ENCODE peak calls at places on chromosome 19, in ten cellular contexts. One of them, this sample, is unnamed.

GRCh38 chr19:49157445-49158224 is at the start of gene TRPM4:
- DNase-seq in OCI-LY7: no peak
- DNase-seq in MM.1S: no peak
- DNase-seq in tibial artery: peak; percentile 95
- DNase-seq in PC-9: peak; percentile 94
- DNase-seq in left ventricle myocardium inferior: peak; percentile 96
- DNase-seq in tibial nerve: peak; percentile 85
- DNase-seq in H1: peak; percentile 54
- DNase-seq in CD8-positive, alpha-beta T cell: no peak
- DNase-seq in A673: peak; percentile 93
- DNase-seq in this sample: no peak

GRCh38 chr19:43639507-43640423 is at the start of gene CADM4:
- DNase-seq in OCI-LY7: no peak
- DNase-seq in MM.1S: no peak
- DNase-seq in tibial artery: no peak
- DNase-seq in PC-9: peak; percentile 56
- DNase-seq in left ventricle myocardium inferior: peak; percentile 23
- DNase-seq in tibial nerve: no peak
- DNase-seq in H1: no peak
- DNase-seq in CD8-positive, alpha-beta T cell: peak; percentile 72
- DNase-seq in A673: peak; percentile 42
- DNase-seq in this sample: no peak

GRCh38 chr19:13121551-13122274 is 3.6 kb downstream of the NACC1 start:
- DNase-seq in OCI-LY7: no peak
- DNase-seq in MM.1S: no peak
- DNase-seq in tibial artery: no peak
- DNase-seq in PC-9: no peak
- DNase-seq in left ventricle myocardium inferior: no peak
- DNase-seq in tibial nerve: no peak
- DNase-seq in H1: no peak
- DNase-seq in CD8-positive, alpha-beta T cell: no peak
- DNase-seq in A673: no peak
- DNase-seq in this sample: no peak

GRCh38 chr19:34461375-34462100 is 20.0 kb upstream of the WTIP start:
- DNase-seq in OCI-LY7: no peak
- DNase-seq in MM.1S: no peak
- DNase-seq in tibial artery: no peak
- DNase-seq in PC-9: no peak
- DNase-seq in left ventricle myocardium inferior: no peak
- DNase-seq in tibial nerve: no peak
- DNase-seq in H1: no peak
- DNase-seq in CD8-positive, alpha-beta T cell: no peak
- DNase-seq in A673: no peak
- DNase-seq in this sample: no peak

GRCh38 chr19:58560921-58561320 is 2.5 kb upstream of the UBE2M start:
- DNase-seq in OCI-LY7: no peak
- DNase-seq in MM.1S: no peak
- DNase-seq in tibial artery: no peak
- DNase-seq in PC-9: no peak
- DNase-seq in left ventricle myocardium inferior: no peak
- DNase-seq in tibial nerve: no peak
- DNase-seq in H1: no peak
- DNase-seq in CD8-positive, alpha-beta T cell: no peak
- DNase-seq in A673: no peak
- DNase-seq in this sample: no peak

GRCh38 chr19:12984683-12985048 is 10.6 kb upstream of the NFIX start:
- DNase-seq in OCI-LY7: no peak
- DNase-seq in MM.1S: no peak
- DNase-seq in tibial artery: no peak
- DNase-seq in PC-9: no peak
- DNase-seq in left ventricle myocardium inferior: no peak
- DNase-seq in tibial nerve: no peak
- DNase-seq in H1: no peak
- DNase-seq in CD8-positive, alpha-beta T cell: no peak
- DNase-seq in A673: no peak
- DNase-seq in this sample: no peak

GRCh38 chr19:12794196-12794921 is 3.1 kb downstream of the JUNB start:
- DNase-seq in OCI-LY7: no peak
- DNase-seq in MM.1S: no peak
- DNase-seq in tibial artery: no peak
- DNase-seq in PC-9: no peak
- DNase-seq in left ventricle myocardium inferior: no peak
- DNase-seq in tibial nerve: no peak
- DNase-seq in H1: no peak
- DNase-seq in CD8-positive, alpha-beta T cell: no peak
- DNase-seq in A673: no peak
- DNase-seq in this sample: peak; percentile 20

GRCh38 chr19:53810187-53810546 is 13.9 kb downstream of the NLRP12 start:
- DNase-seq in OCI-LY7: no peak
- DNase-seq in MM.1S: no peak
- DNase-seq in tibial artery: no peak
- DNase-seq in PC-9: no peak
- DNase-seq in left ventricle myocardium inferior: no peak
- DNase-seq in tibial nerve: no peak
- DNase-seq in H1: no peak
- DNase-seq in CD8-positive, alpha-beta T cell: no peak
- DNase-seq in A673: no peak
- DNase-seq in this sample: no peak

GRCh38 chr19:57406516-57407123 is 4.3 kb upstream of the ZNF17 start:
- DNase-seq in OCI-LY7: peak; percentile 69
- DNase-seq in MM.1S: peak; percentile 65
- DNase-seq in tibial artery: no peak
- DNase-seq in PC-9: peak; percentile 69
- DNase-seq in left ventricle myocardium inferior: peak; percentile 55
- DNase-seq in tibial nerve: no peak
- DNase-seq in H1: peak; percentile 44
- DNase-seq in CD8-positive, alpha-beta T cell: peak; percentile 80
- DNase-seq in A673: peak; percentile 70
- DNase-seq in this sample: peak; percentile 52

GRCh38 chr19:6723108-6723618 is 2.7 kb upstream of the C3 start:
- DNase-seq in OCI-LY7: no peak
- DNase-seq in MM.1S: no peak
- DNase-seq in tibial artery: no peak
- DNase-seq in PC-9: peak; percentile 65
- DNase-seq in left ventricle myocardium inferior: peak; percentile 56
- DNase-seq in tibial nerve: peak; percentile 71
- DNase-seq in H1: no peak
- DNase-seq in CD8-positive, alpha-beta T cell: no peak
- DNase-seq in A673: peak; percentile 34
- DNase-seq in this sample: no peak

GRCh38 chr19:51020988-51021651 is 1.6 kb upstream of the KLK10 start:
- DNase-seq in OCI-LY7: peak; percentile 40
- DNase-seq in MM.1S: peak; percentile 17
- DNase-seq in tibial artery: no peak
- DNase-seq in PC-9: peak; percentile 40
- DNase-seq in left ventricle myocardium inferior: no peak
- DNase-seq in tibial nerve: peak; percentile 40
- DNase-seq in H1: no peak
- DNase-seq in CD8-positive, alpha-beta T cell: no peak
- DNase-seq in A673: peak; percentile 60
- DNase-seq in this sample: no peak

GRCh38 chr19:40519352-40520322 is 52.8 kb downstream of the SPTBN4 start:
- DNase-seq in OCI-LY7: no peak
- DNase-seq in MM.1S: peak; percentile 25
- DNase-seq in tibial artery: no peak
- DNase-seq in PC-9: no peak
- DNase-seq in left ventricle myocardium inferior: no peak
- DNase-seq in tibial nerve: no peak
- DNase-seq in H1: no peak
- DNase-seq in CD8-positive, alpha-beta T cell: no peak
- DNase-seq in A673: peak; percentile 59
- DNase-seq in this sample: peak; percentile 30
- TF ChIP-seq CTCF in OCI-LY7: no peak
- TF ChIP-seq CTCF in MM.1S: no peak
- TF ChIP-seq CTCF in tibial artery: no peak
- TF ChIP-seq CTCF in PC-9: no peak
- TF ChIP-seq CTCF in left ventricle myocardium inferior: no peak
- TF ChIP-seq CTCF in tibial nerve: no peak
- TF ChIP-seq CTCF in H1: peak; percentile 33
- TF ChIP-seq CTCF in CD8-positive, alpha-beta T cell: no peak
- TF ChIP-seq CTCF in A673: no peak
- TF ChIP-seq CTCF in this sample: peak; percentile 48

DNA sequence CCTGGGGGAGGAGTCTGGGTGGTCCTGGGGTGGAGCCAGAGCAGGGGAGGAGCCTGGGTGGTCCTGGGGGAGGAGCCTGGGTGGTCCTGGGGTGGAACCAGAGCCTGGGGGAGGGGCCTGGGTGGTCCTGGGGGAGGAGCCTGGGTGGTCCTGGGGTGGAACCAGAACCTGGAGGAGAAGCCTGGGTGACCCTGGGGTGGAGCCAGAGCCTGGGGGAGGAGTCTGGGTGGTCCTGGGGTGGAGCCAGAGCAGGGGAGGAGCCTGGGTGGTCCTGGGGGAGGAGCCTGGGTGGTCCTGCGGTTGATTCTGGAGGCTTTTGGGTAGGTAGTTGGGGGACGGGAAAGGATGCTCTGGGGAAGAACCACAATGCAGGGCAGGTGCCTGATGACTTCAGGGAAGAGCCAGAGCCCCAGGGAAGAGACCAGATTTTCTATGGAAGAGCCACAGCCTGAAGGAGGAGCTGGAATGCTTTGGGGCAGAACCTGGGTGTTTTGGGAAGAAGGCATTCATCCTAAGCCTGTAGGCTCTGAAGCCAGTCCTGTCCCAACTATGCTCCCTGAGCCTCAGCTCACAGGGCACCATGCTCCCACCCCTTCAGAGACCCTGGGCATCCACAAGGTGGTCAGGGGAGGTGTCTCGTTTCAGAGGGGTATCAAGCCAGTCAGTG is 15.0 kb downstream of the MRPS12 start:
- DNase-seq in OCI-LY7: no peak
- DNase-seq in MM.1S: no peak
- DNase-seq in tibial artery: no peak
- DNase-seq in PC-9: no peak
- DNase-seq in left ventricle myocardium inferior: no peak
- DNase-seq in tibial nerve: no peak
- DNase-seq in H1: no peak
- DNase-seq in CD8-positive, alpha-beta T cell: no peak
- DNase-seq in A673: no peak
- DNase-seq in this sample: no peak
- H3K27ac ChIP-seq in OCI-LY7: no peak overlapping the region
- H3K27ac ChIP-seq in MM.1S: no peak overlapping the region
- H3K27ac ChIP-seq in tibial artery: no peak overlapping the region
- H3K27ac ChIP-seq in PC-9: no peak overlapping the region
- H3K27ac ChIP-seq in left ventricle myocardium inferior: no peak overlapping the region
- H3K27ac ChIP-seq in tibial nerve: no peak overlapping the region
- H3K27ac ChIP-seq in H1: no peak overlapping the region
- H3K27ac ChIP-seq in CD8-positive, alpha-beta T cell: no peak overlapping the region
- H3K27ac ChIP-seq in A673: no peak overlapping the region
- H3K27ac ChIP-seq in this sample: no peak overlapping the region

GRCh38 chr19:14565298-14565679 is 6.6 kb downstream of the NDUFB7 start:
- DNase-seq in OCI-LY7: no peak
- DNase-seq in MM.1S: no peak
- DNase-seq in tibial artery: no peak
- DNase-seq in PC-9: no peak
- DNase-seq in left ventricle myocardium inferior: no peak
- DNase-seq in tibial nerve: no peak
- DNase-seq in H1: no peak
- DNase-seq in CD8-positive, alpha-beta T cell: no peak
- DNase-seq in A673: no peak
- DNase-seq in this sample: no peak
- H3K4me1 ChIP-seq in OCI-LY7: peaks cover 5% of the 10 kb centered on the region
- H3K4me1 ChIP-seq in MM.1S: no peaks in the 10 kb centered on the region
- H3K4me1 ChIP-seq in tibial artery: peaks cover 23% of the 10 kb centered on the region
- H3K4me1 ChIP-seq in PC-9: peaks cover 3% of the 10 kb centered on the region
- H3K4me1 ChIP-seq in left ventricle myocardium inferior: peaks cover 63% of the 10 kb centered on the region
- H3K4me1 ChIP-seq in tibial nerve: peaks cover 25% of the 10 kb centered on the region
- H3K4me1 ChIP-seq in H1: peaks cover 31% of the 10 kb centered on the region
- H3K4me1 ChIP-seq in CD8-positive, alpha-beta T cell: peaks cover 23% of the 10 kb centered on the region
- H3K4me1 ChIP-seq in A673: peaks cover 8% of the 10 kb centered on the region
- H3K4me1 ChIP-seq in this sample: peaks cover 11% of the 10 kb centered on the region

GRCh38 chr19:19033426-19034203 is at the start of the genes ARMC6 and SUGP2:
- DNase-seq in OCI-LY7: peak; percentile 94
- DNase-seq in MM.1S: peak; percentile 92
- DNase-seq in tibial artery: peak; percentile 92
- DNase-seq in PC-9: peak; percentile 88
- DNase-seq in left ventricle myocardium inferior: peak; percentile 84
- DNase-seq in tibial nerve: peak; percentile 66
- DNase-seq in H1: peak; percentile 72
- DNase-seq in CD8-positive, alpha-beta T cell: peak; percentile 95
- DNase-seq in A673: peak; percentile 92
- DNase-seq in this sample: peak; percentile 62

GRCh38 chr19:19034204-19034624 is 811 bp downstream of the ARMC6 start:
- DNase-seq in OCI-LY7: peak; percentile 85
- DNase-seq in MM.1S: peak; percentile 91
- DNase-seq in tibial artery: no peak
- DNase-seq in PC-9: peak; percentile 65
- DNase-seq in left ventricle myocardium inferior: no peak
- DNase-seq in tibial nerve: no peak
- DNase-seq in H1: peak; percentile 36
- DNase-seq in CD8-positive, alpha-beta T cell: peak; percentile 67
- DNase-seq in A673: peak; percentile 90
- DNase-seq in this sample: peak; percentile 67

GRCh38 chr19:19033176-19033425 is 216 bp downstream of the SUGP2 start:
- DNase-seq in OCI-LY7: no peak
- DNase-seq in MM.1S: no peak
- DNase-seq in tibial artery: no peak
- DNase-seq in PC-9: no peak
- DNase-seq in left ventricle myocardium inferior: no peak
- DNase-seq in tibial nerve: no peak
- DNase-seq in H1: no peak
- DNase-seq in CD8-positive, alpha-beta T cell: no peak
- DNase-seq in A673: no peak
- DNase-seq in this sample: no peak

GRCh38 chr19:19028526-19028925 is 4.8 kb downstream of the SUGP2 start:
- DNase-seq in OCI-LY7: no peak
- DNase-seq in MM.1S: no peak
- DNase-seq in tibial artery: no peak
- DNase-seq in PC-9: no peak
- DNase-seq in left ventricle myocardium inferior: no peak
- DNase-seq in tibial nerve: no peak
- DNase-seq in H1: no peak
- DNase-seq in CD8-positive, alpha-beta T cell: no peak
- DNase-seq in A673: no peak
- DNase-seq in this sample: no peak

DNA sequence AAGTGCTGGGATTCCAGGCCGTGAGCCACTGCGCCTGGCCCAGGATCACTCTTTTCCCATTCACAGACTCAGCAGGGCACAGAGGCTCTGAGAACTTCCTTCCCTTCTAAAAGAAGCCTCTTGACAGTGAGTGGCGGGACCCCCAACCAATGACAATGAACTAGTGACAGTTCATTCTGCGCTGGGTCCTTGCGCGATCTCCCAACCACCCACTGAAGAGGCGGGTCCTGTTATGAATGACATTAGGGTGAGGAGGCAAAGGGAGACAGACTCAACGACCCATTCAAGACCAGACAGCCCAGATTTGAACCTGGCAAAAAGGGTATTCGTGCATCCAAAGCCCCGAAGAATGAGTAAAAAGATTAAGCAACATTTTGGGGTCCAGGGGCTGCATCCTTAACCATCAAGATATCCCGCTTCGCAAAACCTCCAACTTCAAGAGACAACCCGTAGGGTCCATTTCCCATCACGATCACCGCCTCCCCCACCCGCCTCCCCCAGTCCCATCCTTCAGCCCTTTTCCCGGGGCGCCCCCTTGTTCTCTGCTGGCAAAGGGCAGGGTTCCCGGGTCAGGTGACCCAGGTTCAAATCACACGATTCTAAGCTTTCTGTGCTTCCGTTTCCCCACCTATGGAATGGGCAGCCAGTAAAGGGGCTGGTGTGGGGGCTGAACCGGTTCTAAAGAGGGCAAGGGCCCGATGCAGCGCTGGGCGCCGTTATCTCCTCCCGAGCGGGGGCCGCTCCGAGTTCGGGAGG is 719 bp downstream of the SUGP2 start:
- DNase-seq in OCI-LY7: peak; percentile 95
- DNase-seq in MM.1S: peak; percentile 66
- DNase-seq in tibial artery: peak; percentile 95
- DNase-seq in PC-9: peak; percentile 18
- DNase-seq in left ventricle myocardium inferior: peak; percentile 90
- DNase-seq in tibial nerve: peak; percentile 81
- DNase-seq in H1: peak; percentile 82
- DNase-seq in CD8-positive, alpha-beta T cell: peak; percentile 78
- DNase-seq in A673: peak; percentile 98
- DNase-seq in this sample: peak; percentile 54
- TF ChIP-seq CTCF in OCI-LY7: peak; percentile 30
- TF ChIP-seq CTCF in MM.1S: no peak
- TF ChIP-seq CTCF in tibial artery: no peak
- TF ChIP-seq CTCF in PC-9: no peak
- TF ChIP-seq CTCF in left ventricle myocardium inferior: no peak
- TF ChIP-seq CTCF in tibial nerve: no peak
- TF ChIP-seq CTCF in H1: no peak
- TF ChIP-seq CTCF in CD8-positive, alpha-beta T cell: no peak
- TF ChIP-seq CTCF in A673: no peak
- TF ChIP-seq CTCF in this sample: no peak